ENCODE peak calls at places on chromosomes 12 and 14, in eight cellular contexts. V is IMR-90; A is thoracic aorta; G is naive thymus-derived CD4-positive, alpha-beta T cell; F is Panc1; B is spleen; Q is CD8-positive, alpha-beta T cell; H is left ventricle myocardium inferior. U is an unnamed sample. For H3K4me1 and H3K36me3, the result is how much of the 10 kb centered on the place peaks cover.

GRCh38 chr14:20631821-20632389 is 9.6 kb downstream of the OR6S1 start:
- DNase-seq in A (no peak), G (no peak), F (no peak), H (peak), B (peak), V (peak), Q (no peak), U (peak)

GRCh38 chr14:61406670-61407069 is 85.3 kb downstream of the PRKCH start:
- DNase-seq in A (no peak), F (no peak), Q (no peak), V (no peak), B (no peak), G (no peak), H (no peak), U (no peak)

GRCh38 chr12:57779736-57780135 is 2.9 kb upstream of the TSFM start:
- DNase-seq in B (no peak), H (no peak), G (no peak), A (no peak), V (peak), Q (no peak), F (no peak), U (no peak)

GRCh38 chr12:47164116-47164515 is 84.4 kb upstream of the AMIGO2 start:
- DNase-seq in H (no peak), Q (no peak), V (no peak), B (no peak), G (no peak), F (no peak), A (no peak), U (no peak)

GRCh38 chr14:105257464-105257863 is 9.1 kb downstream of the BTBD6 start:
- DNase-seq in B (no peak), Q (no peak), V (no peak), A (no peak), F (no peak), G (no peak), H (no peak), U (peak)

GRCh38 chr12:31705651-31706050 is 23.2 kb downstream of the AMN1 start:
- DNase-seq in G (peak), H (no peak), V (no peak), A (no peak), B (no peak), F (no peak), Q (no peak), U (no peak)

GRCh38 chr12:67994046-67994445 is 4.8 kb downstream of the IFNG-AS1 start:
- DNase-seq in F (no peak), A (no peak), Q (no peak), B (no peak), V (no peak), G (no peak), H (no peak), U (no peak)

GRCh38 chr12:29242921-29243431 is 93.9 kb downstream of the FAR2 start:
- DNase-seq in F (no peak), Q (no peak), B (no peak), A (no peak), G (no peak), H (no peak), V (no peak), U (no peak)

GRCh38 chr14:70317091-70317968 is 42.2 kb downstream of the COX16 start:
- DNase-seq in V (no peak), G (no peak), F (no peak), H (no peak), B (no peak), A (no peak), Q (no peak), U (no peak)

GRCh38 chr12:69389836-69390235 is 30.3 kb downstream of the YEATS4 start:
- DNase-seq in G (no peak), H (no peak), A (no peak), Q (no peak), V (peak), F (no peak), B (no peak), U (no peak)

GRCh38 chr12:73950506-73950905 is 587.1 kb upstream of the ATXN7L3B start:
- DNase-seq in G (no peak), V (no peak), H (no peak), Q (no peak), F (no peak), A (no peak), B (no peak), U (no peak)

GRCh38 chr12:52924764-52925716 is 20.2 kb upstream of the KRT8 start:
- DNase-seq in F (no peak), A (no peak), G (no peak), Q (no peak), V (peak), H (no peak), B (no peak), U (peak)

GRCh38 chr12:81330480-81330879 is 252.6 kb downstream of the ACSS3 start:
- DNase-seq in Q (no peak), V (no peak), H (no peak), G (no peak), A (no peak), F (no peak), B (no peak), U (no peak)

GRCh38 chr12:43104524-43104923 is 447.5 kb downstream of the ADAMTS20 start:
- DNase-seq in H (no peak), Q (no peak), V (peak), F (no peak), B (no peak), G (no peak), A (no peak), U (no peak)

GRCh38 chr14:48616941-48617340 is 941.5 kb upstream of the MDGA2 start:
- DNase-seq in V (no peak), A (no peak), G (no peak), Q (no peak), B (no peak), F (no peak), H (no peak), U (no peak)

GRCh38 chr12:94563261-94563660 is 87.1 kb downstream of the TMCC3 start:
- DNase-seq in B (no peak), G (no peak), F (no peak), V (no peak), Q (no peak), H (no peak), A (no peak), U (no peak)

GRCh38 chr14:71931492-71932228 is 569 bp upstream of the RGS6 start:
- DNase-seq in A (no peak), V (no peak), B (no peak), G (no peak), Q (no peak), H (peak), F (no peak), U (no peak)

GRCh38 chr14:94945615-94946014 is 175.7 kb upstream of the GSC start:
- DNase-seq in Q (peak), V (no peak), B (no peak), A (no peak), H (no peak), G (no peak), F (no peak), U (no peak)

GRCh38 chr14:61288228-61288627 is 7.1 kb upstream of the TMEM30B start:
- DNase-seq in F (no peak), B (no peak), Q (no peak), G (no peak), H (no peak), V (no peak), A (no peak), U (no peak)

GRCh38 chr12:1523046-1523445 is 71.3 kb downstream of the FBXL14 start:
- DNase-seq in V (no peak), B (no peak), Q (no peak), F (no peak), G (no peak), H (no peak), A (no peak), U (no peak)

GRCh38 chr12:15015121-15015520 is 42.3 kb downstream of the PDE6H start:
- DNase-seq in A (no peak), H (no peak), Q (no peak), B (no peak), V (no peak), G (no peak), F (no peak), U (no peak)

GRCh38 chr14:89973234-89973823 is 17.6 kb downstream of the TDP1 start:
- DNase-seq in G (peak), A (no peak), B (peak), V (peak), Q (peak), H (peak), F (peak), U (peak)

GRCh38 chr14:54147285-54147684 is 190.7 kb upstream of the BMP4 start:
- DNase-seq in A (no peak), B (no peak), F (no peak), Q (no peak), G (no peak), H (peak), V (peak), U (no peak)

GRCh38 chr12:11879306-11879705 is 191.4 kb upstream of the BCL2L14 start:
- DNase-seq in G (no peak), F (no peak), B (no peak), H (no peak), Q (no peak), V (peak), A (no peak), U (no peak)

GRCh38 chr14:41570415-41571155 is 36.1 kb upstream of the LRFN5 start:
- DNase-seq in F (no peak), G (no peak), V (no peak), B (no peak), H (no peak), A (no peak), Q (no peak), U (no peak)

GRCh38 chr14:89221109-89221508 is 195.9 kb downstream of the FOXN3 start:
- DNase-seq in H (no peak), G (peak), F (no peak), V (peak), Q (no peak), A (no peak), B (no peak), U (no peak)

GRCh38 chr12:83018063-83018462 is 331.4 kb downstream of the TMTC2 start:
- DNase-seq in G (no peak), B (no peak), V (no peak), H (no peak), A (no peak), F (no peak), Q (no peak), U (no peak)

GRCh38 chr12:42468341-42468821 is 121.2 kb downstream of the PRICKLE1 start:
- DNase-seq in G (no peak), A (no peak), V (no peak), H (peak), B (no peak), F (no peak), Q (no peak), U (no peak)

GRCh38 chr12:50222275-50222783 is 55.2 kb upstream of the CERS5 start:
- DNase-seq in B (no peak), A (peak), G (peak), H (peak), F (peak), V (peak), Q (no peak), U (no peak)

GRCh38 chr12:52895726-52896189 is 9.1 kb downstream of the KRT8 start:
- DNase-seq in H (no peak), A (no peak), B (no peak), F (no peak), Q (no peak), V (no peak), G (no peak), U (peak)

GRCh38 chr12:65602579-65603295 is 221.5 kb upstream of the HMGA2 start:
- DNase-seq in F (peak), H (peak), G (no peak), A (peak), B (peak), Q (no peak), V (peak), U (peak)

GRCh38 chr12:109948382-109948781 is 47.8 kb downstream of the GIT2 start:
- DNase-seq in V (no peak), F (no peak), H (no peak), B (no peak), Q (no peak), G (no peak), A (no peak), U (peak)
- H3K4me1 ChIP-seq in V (half or more), F (under half), H (half or more), B (half or more), Q (under half), G (under half), A (under half), U (under half)

DNA sequence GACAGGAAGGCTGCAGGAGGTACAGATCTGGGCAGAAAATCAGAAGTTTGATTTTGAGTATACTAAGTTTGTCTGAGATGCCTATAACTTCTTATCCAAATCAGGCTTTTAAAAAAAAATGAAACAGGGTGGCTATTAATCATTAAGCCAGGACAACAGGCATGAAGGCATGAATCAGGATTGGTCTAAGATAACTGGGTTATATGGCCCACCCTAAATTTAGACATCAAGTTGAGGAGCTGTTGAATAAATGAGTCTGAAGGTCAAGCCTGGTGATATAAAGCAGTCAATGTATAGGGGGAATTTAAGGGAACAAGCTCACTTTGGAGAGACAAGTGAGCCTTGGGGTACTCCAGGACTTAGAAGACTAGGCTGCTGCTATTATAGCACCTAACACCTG is 28.6 kb downstream of the NEK9 start:
- DNase-seq in H (no peak), A (no peak), B (no peak), Q (no peak), V (no peak), F (no peak), G (no peak), U (no peak)
- H3K36me3 ChIP-seq in H (half or more), A (half or more), B (under half), Q (half or more), V (under half), F (under half), G (under half), U (under half)

DNA sequence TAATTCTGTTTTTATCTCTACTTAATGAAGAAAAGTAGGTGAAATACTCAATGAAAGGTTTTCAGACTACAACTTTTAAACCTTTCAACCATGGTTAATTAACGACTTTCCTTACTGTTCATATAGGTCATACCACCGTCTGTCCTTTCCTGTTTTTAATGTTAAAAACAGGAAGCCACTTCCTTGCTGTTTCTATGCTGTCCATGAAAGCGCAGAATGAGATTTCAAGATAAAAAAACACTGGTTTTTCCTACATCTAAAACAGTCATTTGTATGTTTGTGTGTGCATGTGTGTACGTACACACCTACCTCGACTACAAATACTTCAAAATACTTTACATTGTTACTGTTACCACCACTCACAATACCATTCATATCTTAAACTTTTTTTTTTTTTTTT is 27.3 kb downstream of the SPTLC2 start:
- DNase-seq in V (no peak), Q (no peak), B (no peak), A (no peak), H (no peak), G (no peak), F (no peak), U (no peak)
- H3K4me1 ChIP-seq in V (under half), Q (under half), B (half or more), A (under half), H (under half), G (under half), F (under half), U (under half)

GRCh38 chr14:47425302-47425701 is 250.1 kb downstream of the MDGA2 start:
- DNase-seq in G (no peak), Q (no peak), B (no peak), F (no peak), V (no peak), A (no peak), H (no peak), U (no peak)
- H3K36me3 ChIP-seq in G (under half), Q (under half), B (under half), F (under half), V (under half), A (under half), H (under half), U (under half)